ENCODE peak calls at places on chromosomes 13 and 19, in eight cellular contexts. V is GM23338, M is mesenchymal stem cell, E is psoas muscle, W is mammary epithelial cell, Y is A549, Z is lung, R is heart right ventricle. U is an unnamed sample.

GRCh38 chr13:46893820-46894533 is 2.9 kb downstream of the HTR2A start:
- DNase-seq in V (peak; percentile 78), M (peak; percentile 60), E (peak; percentile 73), W (peak; percentile 31), Y (peak; percentile 31), Z (peak; percentile 71), R (peak; percentile 44), U (peak; percentile 43)

GRCh38 chr13:38514575-38514974 is 164.9 kb downstream of the UFM1 start:
- DNase-seq in V (no peak), M (no peak), E (no peak), W (no peak), Y (no peak), Z (no peak), R (no peak), U (no peak)

GRCh38 chr19:1122972-1123363 is 19.2 kb downstream of the GPX4 start:
- DNase-seq in V (peak; percentile 93), M (peak; percentile 70), E (peak; percentile 78), W (peak; percentile 69), Y (no peak), Z (peak; percentile 82), R (no peak), U (peak; percentile 54)

GRCh38 chr13:59409651-59410200 is 754.0 kb downstream of the DIAPH3 start:
- DNase-seq in V (peak; percentile 86), M (no peak), E (no peak), W (no peak), Y (no peak), Z (no peak), R (no peak), U (no peak)

GRCh38 chr13:27148900-27149299 is 22.7 kb downstream of the USP12 start:
- DNase-seq in V (no peak), M (no peak), E (no peak), W (no peak), Y (no peak), Z (no peak), R (no peak), U (no peak)

GRCh38 chr19:34310494-34310981 is 54.5 kb upstream of the GPI start:
- DNase-seq in V (no peak), M (no peak), E (no peak), W (no peak), Y (no peak), Z (no peak), R (no peak), U (no peak)

GRCh38 chr13:48994731-48995130 is 19.0 kb downstream of the FNDC3A start:
- DNase-seq in V (no peak), M (peak; percentile 51), E (no peak), W (peak; percentile 45), Y (no peak), Z (no peak), R (no peak), U (no peak)

GRCh38 chr19:29415507-29415906 is 110.3 kb upstream of the VSTM2B start:
- DNase-seq in V (peak; percentile 66), M (no peak), E (no peak), W (no peak), Y (no peak), Z (no peak), R (no peak), U (no peak)

GRCh38 chr13:39910833-39911232 is 255.4 kb downstream of the COG6 start:
- DNase-seq in V (no peak), M (no peak), E (peak; percentile 12), W (peak; percentile 13), Y (no peak), Z (no peak), R (no peak), U (no peak)

GRCh38 chr19:53906211-53907192 is 2.6 kb upstream of the CACNG7 start:
- DNase-seq in V (peak; percentile 81), M (no peak), E (peak; percentile 45), W (no peak), Y (peak; percentile 92), Z (peak; percentile 51), R (peak; percentile 18), U (peak; percentile 84)

DNA sequence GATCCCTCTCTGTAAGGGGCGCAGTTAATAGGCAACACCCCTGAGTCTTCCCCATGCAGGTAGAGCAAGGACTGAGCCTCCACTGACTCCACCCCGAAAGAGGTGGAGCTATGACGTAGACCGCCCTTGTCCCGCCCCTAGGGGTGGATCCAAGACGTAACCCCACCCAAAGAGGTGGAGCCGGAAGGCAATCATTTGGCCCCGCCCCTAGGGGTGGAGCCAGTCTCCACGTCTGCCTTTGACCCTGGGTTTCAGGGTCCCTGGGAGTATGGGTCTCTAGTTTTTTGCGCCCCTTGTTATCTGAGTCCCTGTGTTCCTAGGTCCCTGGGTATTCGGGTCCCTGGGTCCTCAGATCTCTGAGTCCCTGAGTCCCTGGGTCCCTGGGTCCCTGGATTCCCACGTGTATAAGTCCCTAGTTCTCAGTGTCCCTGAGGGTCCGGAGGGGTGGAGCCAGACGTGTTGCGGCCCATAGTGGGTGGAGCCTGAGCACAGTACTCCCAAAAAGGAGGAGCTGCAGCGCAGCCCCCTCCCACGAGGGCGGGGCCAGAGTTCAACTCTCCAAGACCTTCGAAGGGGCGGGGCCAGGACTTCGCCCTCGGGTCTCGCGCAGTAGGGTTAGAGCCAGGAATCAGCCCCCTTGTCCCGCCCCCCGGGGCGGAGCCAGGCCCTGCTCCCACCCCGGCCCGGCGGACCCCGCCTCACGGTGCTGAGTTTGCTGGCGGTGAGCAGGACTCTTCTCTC is 5.3 kb downstream of the DENND1C start:
- DNase-seq in V (peak; percentile 100), M (peak; percentile 53), E (peak; percentile 65), W (peak; percentile 61), Y (peak; percentile 59), Z (peak; percentile 85), R (no peak), U (peak; percentile 96)
- H3K4me3 ChIP-seq in V (peak overlapping the region; percentile 56), M (peak overlapping the region; percentile 34), E (peak overlapping the region; percentile 33), W (peak overlapping the region; percentile 35), Y (peak overlapping the region; percentile 44), Z (no peak overlapping the region), R (no peak overlapping the region), U (peak overlapping the region; percentile 24)

GRCh38 chr13:44304433-44304725 is 69.2 kb upstream of the SERP2 start:
- DNase-seq in V (no peak), M (no peak), E (no peak), W (no peak), Y (no peak), Z (no peak), R (no peak), U (no peak)
- H3K27ac ChIP-seq in V (no peak overlapping the region), M (no peak overlapping the region), E (peak overlapping the region; percentile 90), W (no peak overlapping the region), Y (peak overlapping the region; percentile 93), Z (no peak overlapping the region), R (peak overlapping the region; percentile 60), U (no peak overlapping the region)

DNA sequence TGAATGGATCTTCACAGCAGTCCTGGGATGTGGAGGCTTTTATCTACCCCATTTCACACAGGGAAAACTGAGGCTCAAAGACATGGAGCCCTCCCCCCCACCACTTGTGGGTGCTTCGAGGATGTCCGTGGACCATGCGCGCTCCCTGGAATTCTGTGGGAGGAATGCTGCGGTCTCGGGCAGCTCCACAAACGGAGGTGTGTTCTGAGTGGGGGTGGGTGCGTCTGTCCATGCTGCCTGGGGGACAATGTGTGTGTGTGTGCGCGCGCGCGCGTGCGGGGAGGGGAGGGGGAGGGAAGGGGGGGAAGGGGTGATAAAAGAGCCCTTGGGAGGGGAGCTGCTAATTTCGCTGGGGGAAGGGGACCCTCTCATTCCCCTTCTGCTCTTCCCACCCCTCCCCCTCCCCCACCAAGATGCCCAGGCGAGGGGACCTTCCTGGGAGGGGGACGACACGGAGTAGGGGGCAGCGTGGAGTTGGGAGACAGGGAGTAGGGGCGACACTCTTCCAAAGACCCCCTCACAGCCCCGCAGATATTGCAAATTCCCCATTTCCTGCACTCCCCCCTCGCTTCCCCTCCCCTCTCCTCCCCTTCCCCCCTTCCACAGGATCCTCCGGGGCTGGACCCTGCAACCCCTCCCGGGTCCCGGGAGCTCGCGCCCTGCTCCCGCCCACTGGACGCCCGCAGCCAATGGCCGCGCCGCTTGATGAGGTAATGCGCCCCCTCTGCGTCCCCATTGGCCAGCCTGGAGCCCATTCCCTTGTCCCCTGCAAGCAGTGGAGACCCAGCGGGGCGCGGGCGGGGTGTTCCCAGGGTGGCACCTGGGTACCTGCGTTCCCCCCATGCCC is 18.9 kb upstream of the ZNRF4 start:
- DNase-seq in V (peak; percentile 96), M (peak; percentile 33), E (no peak), W (no peak), Y (peak; percentile 92), Z (no peak), R (no peak), U (peak; percentile 42)
- H3K4me3 ChIP-seq in V (peak overlapping the region; percentile 89), M (peak overlapping the region; percentile 22), E (no peak overlapping the region), W (no peak overlapping the region), Y (peak overlapping the region; percentile 63), Z (no peak overlapping the region), R (no peak overlapping the region), U (no peak overlapping the region)

GRCh38 chr19:35462476-35462953 is 14.5 kb downstream of the FFAR2 start:
- DNase-seq in V (no peak), M (peak; percentile 29), E (no peak), W (no peak), Y (no peak), Z (no peak), R (no peak), U (no peak)
- H3K27ac ChIP-seq in V (no peak overlapping the region), M (no peak overlapping the region), E (no peak overlapping the region), W (no peak overlapping the region), Y (no peak overlapping the region), Z (peak overlapping the region; percentile 65), R (no peak overlapping the region), U (no peak overlapping the region)

GRCh38 chr13:107447591-107447990 is 767.7 kb downstream of the LIG4 start:
- DNase-seq in V (no peak), M (no peak), E (no peak), W (no peak), Y (no peak), Z (no peak), R (no peak), U (no peak)

GRCh38 chr13:107452833-107453232 is 762.5 kb downstream of the LIG4 start:
- DNase-seq in V (no peak), M (no peak), E (no peak), W (no peak), Y (no peak), Z (no peak), R (no peak), U (no peak)

GRCh38 chr13:107450426-107450825 is 764.9 kb downstream of the LIG4 start:
- DNase-seq in V (no peak), M (no peak), E (no peak), W (no peak), Y (no peak), Z (no peak), R (no peak), U (no peak)

GRCh38 chr13:107456431-107456830 is 758.9 kb downstream of the LIG4 start:
- DNase-seq in V (no peak), M (no peak), E (no peak), W (no peak), Y (no peak), Z (no peak), R (no peak), U (no peak)

DNA sequence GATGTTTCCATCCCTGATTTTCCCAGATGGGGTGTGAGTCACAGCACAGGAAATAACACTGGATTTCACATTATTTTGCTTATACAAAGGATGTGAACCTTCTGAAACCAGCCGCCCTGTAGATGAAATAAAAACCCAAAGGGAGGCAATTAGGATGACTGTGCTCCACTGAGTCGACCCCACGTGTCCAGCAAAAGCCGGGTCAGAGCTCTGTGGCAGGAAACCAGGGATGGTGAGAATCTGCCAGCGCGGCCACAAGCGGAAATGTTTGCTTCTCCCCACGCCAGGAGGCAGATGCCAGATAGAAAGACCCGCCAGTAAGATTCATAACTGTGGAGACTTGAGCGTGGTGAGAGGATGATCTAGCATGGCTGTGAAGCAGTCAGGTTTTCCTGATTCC is 764.4 kb downstream of the LIG4 start:
- DNase-seq in V (no peak), M (peak; percentile 99), E (peak; percentile 28), W (no peak), Y (no peak), Z (peak; percentile 35), R (peak; percentile 43), U (no peak)
- H3K4me3 ChIP-seq in V (no peak overlapping the region), M (no peak overlapping the region), E (no peak overlapping the region), W (no peak overlapping the region), Y (no peak overlapping the region), Z (no peak overlapping the region), R (no peak overlapping the region), U (no peak overlapping the region)

U was measured in pancreas.